ENCODE peak calls at places on chromosome 1, in six cellular contexts. One of them, this sample, is unnamed.

GRCh38 chr1:87151500-87152421 is 176.9 kb upstream of the LMO4 start:
- DNase-seq in trophoblast cell: peak; percentile 70
- DNase-seq in mesendoderm: peak; percentile 85
- DNase-seq in H1: peak; percentile 63
- DNase-seq in IMR-90: peak; percentile 58
- DNase-seq in H9: peak; percentile 85
- DNase-seq in this sample: peak; percentile 60

GRCh38 chr1:29590583-29591555 is 354.5 kb downstream of the PTPRU start:
- DNase-seq in trophoblast cell: no peak
- DNase-seq in mesendoderm: no peak
- DNase-seq in H1: no peak
- DNase-seq in IMR-90: peak; percentile 21
- DNase-seq in H9: no peak
- DNase-seq in this sample: no peak

GRCh38 chr1:1778827-1779675 is 781 bp upstream of the NADK start:
- DNase-seq in trophoblast cell: peak; percentile 95
- DNase-seq in mesendoderm: peak; percentile 89
- DNase-seq in H1: peak; percentile 47
- DNase-seq in IMR-90: no peak
- DNase-seq in H9: peak; percentile 89
- DNase-seq in this sample: peak; percentile 41

GRCh38 chr1:72285074-72285425 is 2.7 kb upstream of the NEGR1 start:
- DNase-seq in trophoblast cell: peak; percentile 81
- DNase-seq in mesendoderm: no peak
- DNase-seq in H1: no peak
- DNase-seq in IMR-90: no peak
- DNase-seq in H9: no peak
- DNase-seq in this sample: no peak

GRCh38 chr1:244082969-244083368 is 31.9 kb downstream of the ZBTB18 start:
- DNase-seq in trophoblast cell: no peak
- DNase-seq in mesendoderm: no peak
- DNase-seq in H1: no peak
- DNase-seq in IMR-90: no peak
- DNase-seq in H9: no peak
- DNase-seq in this sample: no peak

GRCh38 chr1:14660795-14661194 is 62.3 kb downstream of the KAZN start:
- DNase-seq in trophoblast cell: no peak
- DNase-seq in mesendoderm: no peak
- DNase-seq in H1: no peak
- DNase-seq in IMR-90: no peak
- DNase-seq in H9: no peak
- DNase-seq in this sample: no peak

GRCh38 chr1:5477716-5478115 is 514.5 kb downstream of the NPHP4 start:
- DNase-seq in trophoblast cell: no peak
- DNase-seq in mesendoderm: no peak
- DNase-seq in H1: no peak
- DNase-seq in IMR-90: no peak
- DNase-seq in H9: no peak
- DNase-seq in this sample: no peak

GRCh38 chr1:35449334-35450008 is 107.7 kb downstream of the KIAA0319L start:
- DNase-seq in trophoblast cell: no peak
- DNase-seq in mesendoderm: no peak
- DNase-seq in H1: no peak
- DNase-seq in IMR-90: peak; percentile 99
- DNase-seq in H9: no peak
- DNase-seq in this sample: no peak

GRCh38 chr1:229557913-229558414 is 543 bp downstream of the ABCB10 start:
- DNase-seq in trophoblast cell: no peak
- DNase-seq in mesendoderm: peak; percentile 48
- DNase-seq in H1: no peak
- DNase-seq in IMR-90: no peak
- DNase-seq in H9: peak; percentile 35
- DNase-seq in this sample: peak; percentile 33

GRCh38 chr1:25500694-25501093 is 42.7 kb upstream of the LDLRAP1 start:
- DNase-seq in trophoblast cell: no peak
- DNase-seq in mesendoderm: no peak
- DNase-seq in H1: no peak
- DNase-seq in IMR-90: no peak
- DNase-seq in H9: no peak
- DNase-seq in this sample: no peak

GRCh38 chr1:31926846-31927660 is 11.1 kb downstream of the PTP4A2 start:
- DNase-seq in trophoblast cell: no peak
- DNase-seq in mesendoderm: no peak
- DNase-seq in H1: no peak
- DNase-seq in IMR-90: no peak
- DNase-seq in H9: no peak
- DNase-seq in this sample: no peak

GRCh38 chr1:39635205-39635870 is 4.1 kb downstream of the HEYL start:
- DNase-seq in trophoblast cell: no peak
- DNase-seq in mesendoderm: peak; percentile 32
- DNase-seq in H1: no peak
- DNase-seq in IMR-90: no peak
- DNase-seq in H9: no peak
- DNase-seq in this sample: no peak

GRCh38 chr1:26922201-26922729 is 722 bp downstream of the NUDC start:
- DNase-seq in trophoblast cell: no peak
- DNase-seq in mesendoderm: peak; percentile 65
- DNase-seq in H1: no peak
- DNase-seq in IMR-90: peak; percentile 12
- DNase-seq in H9: no peak
- DNase-seq in this sample: no peak

GRCh38 chr1:36136535-36136934 is 11.5 kb upstream of the COL8A2 start:
- DNase-seq in trophoblast cell: no peak
- DNase-seq in mesendoderm: no peak
- DNase-seq in H1: no peak
- DNase-seq in IMR-90: peak; percentile 92
- DNase-seq in H9: no peak
- DNase-seq in this sample: no peak

GRCh38 chr1:193538690-193539089 is 352.3 kb upstream of the B3GALT2 start:
- DNase-seq in trophoblast cell: no peak
- DNase-seq in mesendoderm: no peak
- DNase-seq in H1: no peak
- DNase-seq in IMR-90: no peak
- DNase-seq in H9: no peak
- DNase-seq in this sample: no peak

GRCh38 chr1:158507511-158507910 is 35.5 kb downstream of the OR10R2 start:
- DNase-seq in trophoblast cell: no peak
- DNase-seq in mesendoderm: no peak
- DNase-seq in H1: no peak
- DNase-seq in IMR-90: no peak
- DNase-seq in H9: no peak
- DNase-seq in this sample: no peak

GRCh38 chr1:210010161-210010560 is 72.1 kb downstream of the SYT14 start:
- DNase-seq in trophoblast cell: no peak
- DNase-seq in mesendoderm: no peak
- DNase-seq in H1: no peak
- DNase-seq in IMR-90: no peak
- DNase-seq in H9: no peak
- DNase-seq in this sample: no peak

GRCh38 chr1:36567601-36568341 is 85.1 kb upstream of the CSF3R start:
- DNase-seq in trophoblast cell: no peak
- DNase-seq in mesendoderm: no peak
- DNase-seq in H1: no peak
- DNase-seq in IMR-90: no peak
- DNase-seq in H9: peak; percentile 17
- DNase-seq in this sample: no peak

GRCh38 chr1:101253976-101254660 is 17.3 kb downstream of the S1PR1 start:
- DNase-seq in trophoblast cell: no peak
- DNase-seq in mesendoderm: no peak
- DNase-seq in H1: no peak
- DNase-seq in IMR-90: peak; percentile 63
- DNase-seq in H9: no peak
- DNase-seq in this sample: no peak

GRCh38 chr1:63917571-63918394 is 144.0 kb downstream of the ROR1 start:
- DNase-seq in trophoblast cell: peak; percentile 75
- DNase-seq in mesendoderm: peak; percentile 76
- DNase-seq in H1: peak; percentile 36
- DNase-seq in IMR-90: peak; percentile 21
- DNase-seq in H9: peak; percentile 78
- DNase-seq in this sample: no peak

GRCh38 chr1:22773981-22774471 is 63.4 kb downstream of the EPHB2 start:
- DNase-seq in trophoblast cell: no peak
- DNase-seq in mesendoderm: no peak
- DNase-seq in H1: no peak
- DNase-seq in IMR-90: peak; percentile 38
- DNase-seq in H9: no peak
- DNase-seq in this sample: no peak
- H3K79me1 ChIP-seq in trophoblast cell: no peaks in the 10 kb centered on the region
- H3K79me1 ChIP-seq in mesendoderm: no peaks in the 10 kb centered on the region
- H3K79me1 ChIP-seq in H1: no peaks in the 10 kb centered on the region
- H3K79me1 ChIP-seq in IMR-90: peaks cover 39% of the 10 kb centered on the region
- H3K79me1 ChIP-seq in H9: no peaks in the 10 kb centered on the region
- H3K79me1 ChIP-seq in this sample: peaks cover 4% of the 10 kb centered on the region

DNA sequence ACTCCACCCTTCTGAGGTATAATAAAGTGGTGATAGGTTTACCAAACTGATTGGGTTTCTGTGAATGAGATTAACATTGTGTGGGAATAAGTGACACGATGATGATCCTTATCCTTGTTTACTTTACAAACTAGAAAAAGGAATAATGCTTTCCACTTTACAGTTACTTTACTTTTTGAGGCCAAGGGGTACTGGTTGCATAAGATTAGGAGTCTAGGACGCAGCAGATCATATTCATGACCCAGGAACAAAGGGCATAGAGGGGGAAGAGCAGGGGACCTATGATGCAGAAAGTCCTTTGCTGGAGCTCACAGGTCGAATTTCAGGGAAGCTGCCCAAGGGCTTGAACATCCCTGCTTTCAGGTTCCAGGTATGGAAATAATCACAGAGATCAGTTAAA is 20.4 kb downstream of the FGGY start:
- DNase-seq in trophoblast cell: no peak
- DNase-seq in mesendoderm: no peak
- DNase-seq in H1: no peak
- DNase-seq in IMR-90: no peak
- DNase-seq in H9: no peak
- DNase-seq in this sample: no peak
- H3K27me3 ChIP-seq in trophoblast cell: no peaks in the 10 kb centered on the region
- H3K27me3 ChIP-seq in mesendoderm: no peaks in the 10 kb centered on the region
- H3K27me3 ChIP-seq in H1: no peaks in the 10 kb centered on the region
- H3K27me3 ChIP-seq in IMR-90: no peaks in the 10 kb centered on the region
- H3K27me3 ChIP-seq in H9: no peaks in the 10 kb centered on the region
- H3K27me3 ChIP-seq in this sample: no peaks in the 10 kb centered on the region

GRCh38 chr1:234170622-234171021 is 202.6 kb upstream of the COA6 start:
- DNase-seq in trophoblast cell: no peak
- DNase-seq in mesendoderm: no peak
- DNase-seq in H1: no peak
- DNase-seq in IMR-90: no peak
- DNase-seq in H9: no peak
- DNase-seq in this sample: no peak

GRCh38 chr1:234175363-234175762 is 197.9 kb upstream of the COA6 start:
- DNase-seq in trophoblast cell: no peak
- DNase-seq in mesendoderm: no peak
- DNase-seq in H1: no peak
- DNase-seq in IMR-90: no peak
- DNase-seq in H9: no peak
- DNase-seq in this sample: no peak

GRCh38 chr1:234173968-234174367 is 199.3 kb upstream of the COA6 start:
- DNase-seq in trophoblast cell: no peak
- DNase-seq in mesendoderm: no peak
- DNase-seq in H1: no peak
- DNase-seq in IMR-90: no peak
- DNase-seq in H9: no peak
- DNase-seq in this sample: no peak

GRCh38 chr1:234170067-234170466 is 203.2 kb upstream of the COA6 start:
- DNase-seq in trophoblast cell: no peak
- DNase-seq in mesendoderm: no peak
- DNase-seq in H1: no peak
- DNase-seq in IMR-90: no peak
- DNase-seq in H9: no peak
- DNase-seq in this sample: no peak

GRCh38 chr1:234176000-234176399 is 197.3 kb upstream of the COA6 start:
- DNase-seq in trophoblast cell: no peak
- DNase-seq in mesendoderm: no peak
- DNase-seq in H1: no peak
- DNase-seq in IMR-90: no peak
- DNase-seq in H9: no peak
- DNase-seq in this sample: no peak
- H3K9ac ChIP-seq in trophoblast cell: no peak overlapping the region
- H3K9ac ChIP-seq in mesendoderm: no peak overlapping the region
- H3K9ac ChIP-seq in H1: no peak overlapping the region
- H3K9ac ChIP-seq in IMR-90: no peak overlapping the region
- H3K9ac ChIP-seq in H9: no peak overlapping the region
- H3K9ac ChIP-seq in this sample: no peak overlapping the region

GRCh38 chr1:156474966-156475365 is 25.6 kb downstream of the MEF2D start:
- DNase-seq in trophoblast cell: no peak
- DNase-seq in mesendoderm: no peak
- DNase-seq in H1: no peak
- DNase-seq in IMR-90: no peak
- DNase-seq in H9: no peak
- DNase-seq in this sample: no peak
- H3K79me1 ChIP-seq in trophoblast cell: no peaks in the 10 kb centered on the region
- H3K79me1 ChIP-seq in mesendoderm: no peaks in the 10 kb centered on the region
- H3K79me1 ChIP-seq in H1: no peaks in the 10 kb centered on the region
- H3K79me1 ChIP-seq in IMR-90: peaks cover 33% of the 10 kb centered on the region
- H3K79me1 ChIP-seq in H9: no peaks in the 10 kb centered on the region
- H3K79me1 ChIP-seq in this sample: no peaks in the 10 kb centered on the region

GRCh38 chr1:156420209-156421061 is 51.4 kb downstream of the RHBG start:
- DNase-seq in trophoblast cell: no peak
- DNase-seq in mesendoderm: peak; percentile 49
- DNase-seq in H1: no peak
- DNase-seq in IMR-90: no peak
- DNase-seq in H9: peak; percentile 41
- DNase-seq in this sample: no peak

GRCh38 chr1:156421062-156421938 is 52.3 kb downstream of the RHBG start:
- DNase-seq in trophoblast cell: peak; percentile 81
- DNase-seq in mesendoderm: peak; percentile 97
- DNase-seq in H1: no peak
- DNase-seq in IMR-90: peak; percentile 45
- DNase-seq in H9: peak; percentile 95
- DNase-seq in this sample: peak; percentile 69

GRCh38 chr1:156421939-156422601 is 53.1 kb downstream of the RHBG start:
- DNase-seq in trophoblast cell: peak; percentile 75
- DNase-seq in mesendoderm: peak; percentile 89
- DNase-seq in H1: no peak
- DNase-seq in IMR-90: no peak
- DNase-seq in H9: peak; percentile 49
- DNase-seq in this sample: no peak

GRCh38 chr1:156423422-156424352 is 54.7 kb downstream of the RHBG start:
- DNase-seq in trophoblast cell: no peak
- DNase-seq in mesendoderm: peak; percentile 46
- DNase-seq in H1: no peak
- DNase-seq in IMR-90: no peak
- DNase-seq in H9: no peak
- DNase-seq in this sample: no peak

GRCh38 chr1:156422602-156423091 is 53.6 kb downstream of the RHBG start:
- DNase-seq in trophoblast cell: peak; percentile 80
- DNase-seq in mesendoderm: peak; percentile 90
- DNase-seq in H1: no peak
- DNase-seq in IMR-90: no peak
- DNase-seq in H9: no peak
- DNase-seq in this sample: no peak
- H3K27me3 ChIP-seq in trophoblast cell: no peaks in the 10 kb centered on the region
- H3K27me3 ChIP-seq in mesendoderm: no peaks in the 10 kb centered on the region
- H3K27me3 ChIP-seq in H1: peaks cover 85% of the 10 kb centered on the region
- H3K27me3 ChIP-seq in IMR-90: peaks cover 93% of the 10 kb centered on the region
- H3K27me3 ChIP-seq in H9: peaks cover 48% of the 10 kb centered on the region
- H3K27me3 ChIP-seq in this sample: peaks cover 96% of the 10 kb centered on the region

GRCh38 chr1:225813250-225813964 is 3.5 kb downstream of the EPHX1 start:
- DNase-seq in trophoblast cell: no peak
- DNase-seq in mesendoderm: peak; percentile 57
- DNase-seq in H1: no peak
- DNase-seq in IMR-90: peak; percentile 62
- DNase-seq in H9: no peak
- DNase-seq in this sample: no peak
- H3K9ac ChIP-seq in trophoblast cell: no peak overlapping the region
- H3K9ac ChIP-seq in mesendoderm: peak overlapping the region; percentile 8
- H3K9ac ChIP-seq in H1: no peak overlapping the region
- H3K9ac ChIP-seq in IMR-90: no peak overlapping the region
- H3K9ac ChIP-seq in H9: no peak overlapping the region
- H3K9ac ChIP-seq in this sample: no peak overlapping the region

GRCh38 chr1:23090056-23090455 is 70.8 kb downstream of the KDM1A start:
- DNase-seq in trophoblast cell: peak; percentile 66
- DNase-seq in mesendoderm: no peak
- DNase-seq in H1: no peak
- DNase-seq in IMR-90: no peak
- DNase-seq in H9: no peak
- DNase-seq in this sample: no peak
- H3K79me1 ChIP-seq in trophoblast cell: no peaks in the 10 kb centered on the region
- H3K79me1 ChIP-seq in mesendoderm: no peaks in the 10 kb centered on the region
- H3K79me1 ChIP-seq in H1: peaks cover 3% of the 10 kb centered on the region
- H3K79me1 ChIP-seq in IMR-90: peaks cover 37% of the 10 kb centered on the region
- H3K79me1 ChIP-seq in H9: no peaks in the 10 kb centered on the region
- H3K79me1 ChIP-seq in this sample: peaks cover 3% of the 10 kb centered on the region